ENCODE peak calls at places on chromosomes 13 and 19, in eight cellular contexts. Z, A, W, G, D, Q, V and C are unnamed samples.

GRCh38 chr19:11191273-11191755 is 6.0 kb downstream of the KANK2 start:
- DNase-seq in V (no peak), Z (peak), D (peak), W (no peak), G (no peak), Q (peak), A (peak), C (peak)

GRCh38 chr13:112711528-112712265 is 21.9 kb downstream of the ATP11A start:
- DNase-seq in G (peak), W (peak), A (peak), Z (peak), D (peak), Q (no peak), V (peak), C (peak)

GRCh38 chr19:48102870-48103751 is 7.5 kb downstream of the PLA2G4C start:
- DNase-seq in W (peak), G (no peak), A (no peak), Q (peak), D (peak), Z (no peak), V (no peak), C (no peak)

GRCh38 chr19:34232566-34233481 is 21.5 kb upstream of the GARRE1 start:
- DNase-seq in A (peak), W (peak), Q (peak), Z (peak), D (peak), V (peak), G (no peak), C (no peak)

GRCh38 chr13:27573265-27573664 is 47.1 kb downstream of the LNX2 start:
- DNase-seq in D (peak), A (no peak), G (no peak), V (no peak), Z (no peak), Q (no peak), W (no peak), C (no peak)

GRCh38 chr13:36069881-36070366 is 61.3 kb downstream of the DCLK1 start:
- DNase-seq in D (peak), G (no peak), W (no peak), Q (no peak), Z (peak), V (no peak), A (no peak), C (no peak)

GRCh38 chr13:94390881-94391280 is 88.6 kb downstream of the DCT start:
- DNase-seq in G (no peak), A (no peak), V (no peak), Z (no peak), D (peak), W (no peak), Q (no peak), C (no peak)

GRCh38 chr19:41837981-41838708 is 6.3 kb downstream of the LYPD4 start:
- DNase-seq in A (no peak), V (no peak), G (no peak), D (no peak), Q (peak), W (no peak), Z (no peak), C (no peak)

GRCh38 chr13:95745752-95746151 is 68.8 kb downstream of the DNAJC3 start:
- DNase-seq in Q (no peak), V (no peak), Z (no peak), D (peak), A (no peak), W (no peak), G (no peak), C (no peak)

GRCh38 chr19:16934489-16934888 is 45.7 kb downstream of the F2RL3 start:
- DNase-seq in V (no peak), W (no peak), Z (no peak), D (no peak), A (no peak), G (no peak), Q (no peak), C (no peak)

GRCh38 chr13:48485447-48485846 is 47.4 kb downstream of the RCBTB2 start:
- DNase-seq in Q (no peak), D (no peak), A (no peak), Z (no peak), G (no peak), V (no peak), W (no peak), C (no peak)

DNA sequence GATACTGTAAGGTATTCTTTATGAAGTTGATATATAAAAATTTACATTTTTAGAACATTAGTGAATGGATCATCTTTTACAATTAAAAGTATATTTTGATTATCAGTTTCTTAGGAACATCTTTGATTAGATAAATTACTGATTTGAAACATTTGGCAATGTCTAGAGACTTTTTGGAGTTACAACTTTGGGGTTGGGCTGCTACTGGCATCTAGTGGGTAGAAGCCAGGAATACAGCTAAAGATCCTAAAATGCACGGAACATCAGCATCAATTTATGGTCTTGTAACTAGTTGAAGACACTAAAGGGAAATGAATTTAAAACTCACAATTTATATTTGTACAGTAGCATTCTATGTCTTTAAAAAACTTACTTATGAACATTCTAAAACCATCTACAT is 19.9 kb downstream of the POMP start:
- DNase-seq in G (no peak), D (no peak), Z (no peak), W (no peak), A (no peak), V (no peak), Q (no peak), C (no peak)
- TF ChIP-seq CTCF in G (no peak), D (no peak), Z (no peak), W (no peak), A (no peak), V (no peak), Q (no peak), C (no peak)

DNA sequence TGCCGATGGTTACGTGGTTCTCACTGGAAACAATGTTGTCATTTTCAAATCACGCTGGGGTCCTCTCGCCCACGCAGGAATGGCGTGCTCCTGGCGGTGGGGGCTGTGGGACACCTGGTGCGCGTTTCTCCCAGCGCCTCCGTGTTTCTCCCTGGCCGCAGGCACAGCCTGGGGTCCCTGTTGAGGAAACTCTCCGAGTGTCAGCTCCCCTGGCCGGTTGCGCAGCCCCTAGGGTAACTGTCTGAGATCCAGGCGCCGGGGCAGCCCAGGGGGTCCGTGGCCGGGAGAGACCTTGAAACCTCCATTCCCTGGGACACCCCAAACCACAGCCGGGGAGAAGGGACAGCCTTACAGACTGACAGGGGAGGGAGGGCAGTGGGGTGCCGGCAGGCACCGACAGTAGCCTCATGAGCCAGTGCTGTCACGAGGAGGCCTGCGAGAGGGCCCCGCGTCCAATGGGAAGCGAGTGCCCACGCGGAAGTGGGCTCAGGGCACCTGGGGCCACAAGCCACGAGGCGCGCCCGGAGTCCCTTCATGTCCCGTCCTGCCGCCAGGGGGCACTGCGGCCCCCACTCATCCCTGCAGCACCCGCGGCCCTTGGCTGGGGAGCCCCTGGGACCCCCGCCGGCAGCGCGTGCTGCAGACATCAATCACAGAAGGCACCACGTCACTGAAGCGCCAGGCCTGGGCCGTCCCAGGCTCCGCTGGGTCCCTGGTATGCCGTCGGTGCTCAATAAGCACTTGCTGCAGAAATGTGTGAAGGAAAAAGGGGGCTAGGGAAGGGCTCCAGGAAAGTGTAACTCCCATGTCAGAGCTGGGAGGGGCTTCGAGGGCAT is 9.5 kb downstream of the ADAMTSL5 start:
- DNase-seq in V (no peak), W (no peak), Z (no peak), A (no peak), Q (peak), D (peak), G (peak), C (peak)
- H3K4me3 ChIP-seq in V (no peak), W (no peak), Z (no peak), A (no peak), Q (no peak), D (no peak), G (no peak), C (no peak)

GRCh38 chr13:72651196-72651595 is 76.2 kb downstream of the MZT1 start:
- DNase-seq in D (no peak), V (no peak), W (peak), A (no peak), Q (peak), G (no peak), Z (no peak), C (no peak)
- TF ChIP-seq CTCF in D (no peak), V (no peak), W (peak), A (no peak), Q (peak), G (peak), Z (no peak), C (no peak)

GRCh38 chr13:84455143-84455905 is 573.0 kb upstream of the SLITRK1 start:
- DNase-seq in Z (no peak), V (no peak), W (no peak), G (no peak), A (no peak), D (no peak), Q (no peak), C (no peak)
- H3K4me3 ChIP-seq in Z (no peak), V (no peak), W (no peak), G (no peak), A (no peak), D (no peak), Q (no peak), C (no peak)

GRCh38 chr19:15173746-15174404 is 26.9 kb downstream of the NOTCH3 start:
- DNase-seq in Q (peak), W (no peak), A (no peak), V (no peak), Z (no peak), D (peak), G (no peak), C (no peak)
- TF ChIP-seq CTCF in Q (peak), W (peak), A (no peak), V (no peak), Z (no peak), D (peak), G (no peak), C (no peak)

GRCh38 chr19:54388001-54388802 is 23.5 kb upstream of the LAIR1 start:
- DNase-seq in V (no peak), W (no peak), Q (peak), G (peak), Z (no peak), D (no peak), A (peak), C (peak)
- H3K4me3 ChIP-seq in V (peak), W (peak), Q (peak), G (peak), Z (no peak), D (no peak), A (peak), C (no peak)

DNA sequence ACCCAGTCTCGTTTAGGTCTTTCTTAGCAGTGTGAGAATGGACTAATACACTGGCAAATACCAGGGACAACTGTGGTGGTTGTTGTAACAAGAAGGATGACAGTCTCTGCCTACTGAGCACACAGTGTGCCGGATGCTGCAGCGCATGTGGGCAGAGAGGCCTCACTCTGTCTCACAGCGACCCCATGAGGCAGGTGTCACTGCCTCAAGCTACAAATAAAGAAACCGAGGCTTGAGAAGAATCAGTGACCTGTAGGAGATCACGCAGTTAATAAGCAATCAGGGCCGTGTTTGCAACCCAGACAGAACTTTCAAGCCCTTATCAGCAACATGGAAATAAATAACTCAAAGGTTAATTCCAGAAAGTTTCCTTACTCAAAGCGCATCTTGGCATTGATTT is 40.5 kb upstream of the GAS6 start:
- DNase-seq in D (peak), W (no peak), V (no peak), G (no peak), Z (peak), Q (peak), A (no peak), C (peak)
- TF ChIP-seq CTCF in D (peak), W (peak), V (no peak), G (peak), Z (no peak), Q (peak), A (peak), C (no peak)